ENCODE peak calls at places on chromosomes 2 and 18, in ten cellular contexts. One of them, this sample, is unnamed.

GRCh38 chr2:60936757-60937156 is 55.4 kb downstream of the REL start:
- DNase-seq in GM23338: no peak
- DNase-seq in SK-N-SH: no peak
- DNase-seq in mucosa of descending colon: no peak
- DNase-seq in neural crest cell: no peak
- DNase-seq in KG1: no peak
- DNase-seq in aorta: no peak
- DNase-seq in activated naive CD4-positive, alpha-beta T cell treated with anti-CD3 and anti-CD28 coated beads, Interleukin-2, amount 50 U/mL, for 16 hours: no peak
- DNase-seq in NCI-H1092: no peak
- DNase-seq in HFF-Myc: no peak
- DNase-seq in this sample: no peak

GRCh38 chr18:68406761-68407160 is 308.1 kb downstream of the TMX3 start:
- DNase-seq in GM23338: peak
- DNase-seq in SK-N-SH: no peak
- DNase-seq in mucosa of descending colon: no peak
- DNase-seq in neural crest cell: no peak
- DNase-seq in KG1: no peak
- DNase-seq in aorta: no peak
- DNase-seq in activated naive CD4-positive, alpha-beta T cell treated with anti-CD3 and anti-CD28 coated beads, Interleukin-2, amount 50 U/mL, for 16 hours: no peak
- DNase-seq in NCI-H1092: no peak
- DNase-seq in HFF-Myc: no peak
- DNase-seq in this sample: no peak

GRCh38 chr2:75025633-75026380 is 67.4 kb downstream of the POLE4 start:
- DNase-seq in GM23338: no peak
- DNase-seq in SK-N-SH: no peak
- DNase-seq in mucosa of descending colon: no peak
- DNase-seq in neural crest cell: no peak
- DNase-seq in KG1: no peak
- DNase-seq in aorta: no peak
- DNase-seq in activated naive CD4-positive, alpha-beta T cell treated with anti-CD3 and anti-CD28 coated beads, Interleukin-2, amount 50 U/mL, for 16 hours: no peak
- DNase-seq in NCI-H1092: no peak
- DNase-seq in HFF-Myc: no peak
- DNase-seq in this sample: no peak

GRCh38 chr2:190634381-190634780 is 14.5 kb upstream of the NAB1 start:
- DNase-seq in GM23338: no peak
- DNase-seq in SK-N-SH: no peak
- DNase-seq in mucosa of descending colon: no peak
- DNase-seq in neural crest cell: no peak
- DNase-seq in KG1: no peak
- DNase-seq in aorta: no peak
- DNase-seq in activated naive CD4-positive, alpha-beta T cell treated with anti-CD3 and anti-CD28 coated beads, Interleukin-2, amount 50 U/mL, for 16 hours: no peak
- DNase-seq in NCI-H1092: no peak
- DNase-seq in HFF-Myc: no peak
- DNase-seq in this sample: no peak

GRCh38 chr2:18213986-18214385 is 335.5 kb downstream of the KCNS3 start:
- DNase-seq in GM23338: no peak
- DNase-seq in SK-N-SH: no peak
- DNase-seq in mucosa of descending colon: no peak
- DNase-seq in neural crest cell: no peak
- DNase-seq in KG1: no peak
- DNase-seq in aorta: no peak
- DNase-seq in activated naive CD4-positive, alpha-beta T cell treated with anti-CD3 and anti-CD28 coated beads, Interleukin-2, amount 50 U/mL, for 16 hours: no peak
- DNase-seq in NCI-H1092: no peak
- DNase-seq in HFF-Myc: no peak
- DNase-seq in this sample: no peak

GRCh38 chr2:165621086-165621560 is 151.6 kb downstream of the CSRNP3 start:
- DNase-seq in GM23338: no peak
- DNase-seq in SK-N-SH: no peak
- DNase-seq in mucosa of descending colon: no peak
- DNase-seq in neural crest cell: no peak
- DNase-seq in KG1: no peak
- DNase-seq in aorta: no peak
- DNase-seq in activated naive CD4-positive, alpha-beta T cell treated with anti-CD3 and anti-CD28 coated beads, Interleukin-2, amount 50 U/mL, for 16 hours: no peak
- DNase-seq in NCI-H1092: no peak
- DNase-seq in HFF-Myc: no peak
- DNase-seq in this sample: no peak

GRCh38 chr2:73212448-73213176 is 1.4 kb upstream of the SMYD5 start:
- DNase-seq in GM23338: peak
- DNase-seq in SK-N-SH: peak
- DNase-seq in mucosa of descending colon: peak
- DNase-seq in neural crest cell: peak
- DNase-seq in KG1: peak
- DNase-seq in aorta: peak
- DNase-seq in activated naive CD4-positive, alpha-beta T cell treated with anti-CD3 and anti-CD28 coated beads, Interleukin-2, amount 50 U/mL, for 16 hours: peak
- DNase-seq in NCI-H1092: peak
- DNase-seq in HFF-Myc: peak
- DNase-seq in this sample: peak

GRCh38 chr2:76247006-76247405 is 536.3 kb upstream of the GCFC2 start:
- DNase-seq in GM23338: no peak
- DNase-seq in SK-N-SH: no peak
- DNase-seq in mucosa of descending colon: no peak
- DNase-seq in neural crest cell: no peak
- DNase-seq in KG1: no peak
- DNase-seq in aorta: no peak
- DNase-seq in activated naive CD4-positive, alpha-beta T cell treated with anti-CD3 and anti-CD28 coated beads, Interleukin-2, amount 50 U/mL, for 16 hours: no peak
- DNase-seq in NCI-H1092: no peak
- DNase-seq in HFF-Myc: no peak
- DNase-seq in this sample: no peak

GRCh38 chr2:186592137-186592875 is 2.5 kb downstream of the ITGAV start:
- DNase-seq in GM23338: no peak
- DNase-seq in SK-N-SH: no peak
- DNase-seq in mucosa of descending colon: no peak
- DNase-seq in neural crest cell: no peak
- DNase-seq in KG1: no peak
- DNase-seq in aorta: no peak
- DNase-seq in activated naive CD4-positive, alpha-beta T cell treated with anti-CD3 and anti-CD28 coated beads, Interleukin-2, amount 50 U/mL, for 16 hours: no peak
- DNase-seq in NCI-H1092: no peak
- DNase-seq in HFF-Myc: no peak
- DNase-seq in this sample: no peak

GRCh38 chr2:43340066-43340465 is 113.7 kb upstream of the ZFP36L2 start:
- DNase-seq in GM23338: no peak
- DNase-seq in SK-N-SH: no peak
- DNase-seq in mucosa of descending colon: no peak
- DNase-seq in neural crest cell: no peak
- DNase-seq in KG1: no peak
- DNase-seq in aorta: no peak
- DNase-seq in activated naive CD4-positive, alpha-beta T cell treated with anti-CD3 and anti-CD28 coated beads, Interleukin-2, amount 50 U/mL, for 16 hours: no peak
- DNase-seq in NCI-H1092: no peak
- DNase-seq in HFF-Myc: no peak
- DNase-seq in this sample: no peak

GRCh38 chr2:237235383-237236095 is 149.8 kb downstream of the COPS8 start:
- DNase-seq in GM23338: no peak
- DNase-seq in SK-N-SH: no peak
- DNase-seq in mucosa of descending colon: no peak
- DNase-seq in neural crest cell: no peak
- DNase-seq in KG1: no peak
- DNase-seq in aorta: no peak
- DNase-seq in activated naive CD4-positive, alpha-beta T cell treated with anti-CD3 and anti-CD28 coated beads, Interleukin-2, amount 50 U/mL, for 16 hours: no peak
- DNase-seq in NCI-H1092: no peak
- DNase-seq in HFF-Myc: no peak
- DNase-seq in this sample: no peak